ENCODE peak calls at places on chromosomes 13 and 19, in five cellular contexts. L is neural progenitor cell, Y is tibial nerve, W is type B pancreatic cell, V is H9. G is an unnamed sample.

GRCh38 chr19:15234525-15235130 is 2.4 kb upstream of the EPHX3 start:
- DNase-seq in Y (no peak), V (no peak), W (no peak), L (no peak), G (no peak)

GRCh38 chr19:778910-779653 is 18.2 kb upstream of the PTBP1 start:
- DNase-seq in W (peak; percentile 68), V (no peak), L (no peak), Y (peak; percentile 68), G (peak; percentile 91)

GRCh38 chr13:97388385-97388784 is 45.6 kb upstream of the RAP2A start:
- DNase-seq in W (no peak), L (no peak), V (no peak), Y (no peak), G (no peak)

GRCh38 chr19:7223429-7223828 is 70.8 kb downstream of the INSR start:
- DNase-seq in W (no peak), L (no peak), Y (no peak), V (no peak), G (no peak)

GRCh38 chr13:23725922-23726321 is 155.7 kb downstream of the TNFRSF19 start:
- DNase-seq in V (no peak), L (no peak), W (no peak), Y (no peak), G (no peak)

GRCh38 chr13:51759240-51759639 is 44.7 kb downstream of the DHRS12 start:
- DNase-seq in Y (no peak), L (no peak), V (no peak), W (no peak), G (no peak)

GRCh38 chr13:98300956-98301641 is 124.0 kb upstream of the RNF113B start:
- DNase-seq in W (no peak), Y (no peak), V (no peak), L (no peak), G (no peak)

GRCh38 chr19:40928859-40929258 is 46.8 kb upstream of the CYP2A7 start:
- DNase-seq in L (no peak), W (no peak), Y (no peak), V (no peak), G (no peak)

GRCh38 chr19:41564515-41565383 is 11.2 kb upstream of the CEACAM21 start:
- DNase-seq in L (peak; percentile 32), W (no peak), Y (no peak), V (peak; percentile 55), G (peak; percentile 82)

GRCh38 chr13:101499406-101499805 is 46.9 kb downstream of the ITGBL1 start:
- DNase-seq in L (no peak), V (no peak), W (no peak), Y (no peak), G (no peak)

GRCh38 chr19:38949580-38950367 is 19.0 kb downstream of the MRPS12 start:
- DNase-seq in W (peak; percentile 96), Y (peak; percentile 57), V (peak; percentile 99), L (peak; percentile 99), G (peak; percentile 93)

GRCh38 chr13:51499841-51500240 is 47.0 kb upstream of the INTS6 start:
- DNase-seq in Y (no peak), L (no peak), V (no peak), W (no peak), G (no peak)

GRCh38 chr19:10998045-10998533 is 37.3 kb downstream of the SMARCA4 start:
- DNase-seq in Y (peak; percentile 19), L (no peak), V (no peak), W (no peak), G (no peak)

GRCh38 chr13:38180100-38180499 is 169.6 kb upstream of the UFM1 start:
- DNase-seq in V (no peak), L (no peak), W (no peak), Y (no peak), G (no peak)

GRCh38 chr19:17249887-17250548 is 4.3 kb upstream of the NR2F6 start:
- DNase-seq in V (no peak), Y (no peak), W (no peak), L (no peak), G (no peak)

GRCh38 chr13:66977156-66977555 is 253.0 kb downstream of the PCDH9 start:
- DNase-seq in V (no peak), Y (no peak), W (no peak), L (no peak), G (no peak)

GRCh38 chr13:31964168-31964567 is 67.4 kb upstream of the FRY start:
- DNase-seq in L (no peak), V (no peak), W (no peak), Y (no peak), G (no peak)

GRCh38 chr13:31965361-31966066 is 66.1 kb upstream of the FRY start:
- DNase-seq in W (no peak), V (no peak), Y (no peak), L (no peak), G (no peak)

GRCh38 chr13:31968473-31968872 is 63.1 kb upstream of the FRY start:
- DNase-seq in V (no peak), Y (no peak), W (no peak), L (no peak), G (no peak)

GRCh38 chr13:31970237-31970930 is 61.2 kb upstream of the FRY start:
- DNase-seq in V (no peak), W (no peak), Y (no peak), L (no peak), G (no peak)

GRCh38 chr13:31967155-31967554 is 64.4 kb upstream of the FRY start:
- DNase-seq in W (no peak), L (no peak), V (no peak), Y (no peak), G (no peak)
- TF ChIP-seq CTCF in W (peak; percentile 68), L (peak; percentile 28), V (peak; percentile 50), Y (peak; percentile 5), G (peak; percentile 20)

GRCh38 chr19:50870417-50871089 is 2.7 kb upstream of the KLK2 start:
- DNase-seq in V (peak; percentile 71), W (no peak), L (peak; percentile 5), Y (no peak), G (no peak)
- TF ChIP-seq CTCF in V (peak; percentile 55), W (no peak), L (peak; percentile 12), Y (no peak), G (no peak)

DNA sequence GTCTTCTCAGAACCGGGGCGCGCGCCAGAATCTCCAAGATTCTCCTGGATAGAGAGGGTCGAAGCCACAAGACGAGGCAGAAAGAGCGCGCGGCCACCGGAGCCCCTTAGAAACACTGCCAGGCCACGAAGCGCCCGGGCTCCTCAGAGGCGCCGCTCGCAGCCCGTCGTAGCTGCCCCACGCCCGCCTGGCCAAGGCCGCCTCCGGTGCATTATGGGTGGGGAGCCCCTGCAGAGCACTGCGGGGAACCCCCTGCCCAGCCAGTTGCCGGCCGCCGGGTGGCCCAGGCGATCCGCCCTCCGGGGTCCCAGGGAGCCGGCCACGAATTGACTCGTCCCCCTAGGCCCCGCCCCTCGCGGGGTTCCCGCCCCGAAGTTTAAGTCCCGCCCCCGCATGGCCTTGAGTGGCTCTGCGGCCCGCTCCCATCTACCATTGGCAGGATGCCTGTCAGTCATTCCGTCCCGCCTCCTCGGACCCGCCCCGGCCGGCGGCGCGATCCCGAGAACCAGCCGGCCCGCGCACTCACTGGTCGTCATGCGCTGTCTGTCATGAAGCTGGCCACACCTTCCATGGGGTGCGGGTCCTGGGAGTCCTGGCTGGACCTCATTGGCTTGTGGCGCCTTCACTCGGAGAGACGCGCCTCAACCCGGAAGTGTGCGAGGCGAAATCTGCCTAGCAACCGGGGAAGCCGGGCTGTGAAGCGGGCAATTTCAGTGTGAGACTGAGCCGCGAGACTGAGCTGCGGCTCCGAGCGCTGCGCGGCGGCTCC is 20.2 kb upstream of the GATAD2A start:
- DNase-seq in L (peak; percentile 100), W (peak; percentile 100), Y (peak; percentile 99), V (peak; percentile 100), G (peak; percentile 100)
- TF ChIP-seq CTCF in L (no peak), W (no peak), Y (peak; percentile 4), V (no peak), G (no peak)

GRCh38 chr19:49119411-49120324 is at the start of gene PPFIA3:
- DNase-seq in V (peak; percentile 69), L (peak; percentile 93), Y (peak; percentile 42), W (no peak), G (peak; percentile 92)

GRCh38 chr19:49117677-49118564 is 1.0 kb downstream of the C19orf73 start:
- DNase-seq in V (no peak), Y (no peak), W (no peak), L (no peak), G (no peak)

GRCh38 chr19:49120325-49120683 is 960 bp downstream of the PPFIA3 start:
- DNase-seq in V (no peak), Y (no peak), L (no peak), W (no peak), G (no peak)

GRCh38 chr19:49120868-49121267 is 1.5 kb downstream of the PPFIA3 start:
- DNase-seq in Y (no peak), L (no peak), V (no peak), W (no peak), G (no peak)

DNA sequence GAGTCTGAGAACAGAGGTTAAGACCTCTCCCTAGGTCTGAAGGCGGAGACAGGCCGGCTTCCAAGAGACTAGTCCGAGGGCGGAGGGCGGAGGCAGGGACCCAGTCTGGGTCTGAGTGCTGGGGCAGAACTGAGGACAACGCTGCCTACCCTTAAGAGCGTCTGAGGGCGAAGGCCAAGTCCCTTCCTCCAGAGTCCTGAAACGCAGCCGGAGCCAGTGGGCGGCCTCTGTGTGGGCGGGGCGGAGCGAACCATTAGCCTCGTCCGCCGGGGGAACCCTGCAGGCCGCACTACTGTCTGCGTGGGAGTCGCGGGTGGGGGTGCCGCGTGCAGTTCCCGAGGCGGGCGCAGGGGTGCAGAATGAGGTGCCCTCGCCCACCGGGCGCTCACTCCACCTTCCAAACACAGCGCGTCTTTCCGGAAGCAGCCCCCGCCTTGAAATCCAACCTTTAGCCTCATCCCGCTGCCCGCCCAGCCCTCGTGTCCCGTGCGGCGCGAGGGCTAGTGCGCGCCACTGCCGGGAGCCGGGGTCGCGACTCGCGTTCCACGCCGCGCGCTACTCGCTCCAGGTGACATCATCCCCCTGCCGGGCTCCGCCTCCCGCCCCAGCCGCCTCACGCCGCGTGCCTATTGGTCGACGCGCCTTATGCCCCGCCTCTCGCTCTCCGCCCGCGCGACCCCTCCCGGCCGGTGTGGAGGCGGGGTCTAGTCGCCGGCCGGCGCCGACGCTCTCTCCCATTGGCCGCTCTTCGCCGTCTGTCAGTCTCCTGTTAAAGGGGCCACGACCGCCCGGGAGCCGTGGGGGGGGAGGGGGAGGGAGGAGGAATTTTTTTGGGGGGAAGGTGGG is at the start of gene C19orf73:
- DNase-seq in W (peak; percentile 97), V (peak; percentile 90), L (peak; percentile 97), Y (peak; percentile 88), G (peak; percentile 99)
- TF ChIP-seq CTCF in W (peak; percentile 38), V (no peak), L (no peak), Y (peak; percentile 17), G (peak; percentile 17)

DNA sequence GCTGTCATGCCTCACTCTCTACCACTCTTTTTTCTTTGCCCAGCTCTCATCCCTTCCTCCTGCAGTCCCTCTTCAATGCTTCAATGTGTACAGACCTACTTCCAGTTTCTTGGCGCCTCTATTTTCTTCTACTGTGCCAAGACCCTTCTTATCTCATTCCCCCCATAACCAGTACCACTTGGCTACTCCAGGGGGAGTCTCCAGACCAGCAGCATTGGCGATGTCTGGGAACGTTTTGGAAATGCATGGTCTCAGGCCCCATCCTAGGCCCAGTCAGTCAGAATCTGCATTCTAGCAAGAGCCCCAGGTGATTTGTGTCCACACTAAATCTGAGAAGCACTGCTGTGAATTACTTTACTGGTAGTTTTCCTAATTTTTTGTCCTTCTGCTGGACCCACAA is 198.2 kb downstream of the SLC7A1 start:
- DNase-seq in Y (no peak), L (no peak), W (no peak), V (no peak), G (no peak)
- TF ChIP-seq CTCF in Y (no peak), L (peak; percentile 28), W (no peak), V (peak; percentile 38), G (no peak)

G was measured in osteocyte.